ENCODE peak calls at places on chromosomes 7 and 10, in seven cellular contexts. O, T, X, P, Z, G and S are unnamed samples.

GRCh38 chr10:97584060-97584797 is at the start of gene HOGA1:
- DNase-seq in P (peak), G (peak), O (peak), T (peak), X (peak), Z (no peak), S (no peak)

GRCh38 chr7:6577369-6578113 is at the start of gene ZDHHC4:
- DNase-seq in Z (peak), P (peak), T (peak), X (peak), G (peak), O (peak), S (peak)

GRCh38 chr10:121617176-121617575 is 18.9 kb upstream of the FGFR2 start:
- DNase-seq in O (no peak), P (no peak), X (no peak), Z (no peak), G (no peak), T (no peak), S (no peak)

GRCh38 chr7:116426428-116427156 is 72.9 kb upstream of the CAV2 start:
- DNase-seq in G (no peak), Z (no peak), O (peak), T (no peak), X (peak), P (no peak), S (no peak)

GRCh38 chr10:50033481-50033880 is 34.3 kb upstream of the WASHC2A start:
- DNase-seq in X (peak), Z (no peak), O (no peak), G (no peak), T (no peak), P (no peak), S (no peak)

GRCh38 chr10:69418052-69418752 is 1.5 kb upstream of the TACR2 start:
- DNase-seq in X (no peak), O (no peak), Z (peak), P (no peak), G (no peak), T (no peak), S (no peak)

GRCh38 chr7:92810242-92810611 is 26.1 kb downstream of the CDK6 start:
- DNase-seq in O (peak), G (no peak), Z (no peak), T (no peak), P (no peak), X (no peak), S (no peak)

GRCh38 chr7:134831862-134832261 is 52.4 kb downstream of the CALD1 start:
- DNase-seq in T (no peak), O (no peak), G (no peak), Z (no peak), P (no peak), X (no peak), S (no peak)

GRCh38 chr10:27779462-27779861 is 33.8 kb upstream of the MKX start:
- DNase-seq in G (no peak), O (no peak), Z (no peak), P (no peak), T (no peak), X (no peak), S (no peak)

GRCh38 chr7:157318015-157318706 is 18.6 kb upstream of the DNAJB6 start:
- DNase-seq in O (no peak), X (peak), P (no peak), G (no peak), T (no peak), Z (no peak), S (peak)

GRCh38 chr7:129257168-129257567 is 32.3 kb downstream of the AHCYL2 start:
- DNase-seq in T (no peak), G (no peak), Z (no peak), X (no peak), P (no peak), O (no peak), S (no peak)

GRCh38 chr7:108235451-108236061 is 105.4 kb upstream of the LAMB4 start:
- DNase-seq in X (peak), T (no peak), G (no peak), Z (no peak), O (no peak), P (peak), S (no peak)

GRCh38 chr7:22393825-22394458 is 37.0 kb upstream of the RAPGEF5 start:
- DNase-seq in P (peak), T (no peak), X (no peak), O (no peak), Z (no peak), G (no peak), S (no peak)

GRCh38 chr10:71719042-71719441 is 536 bp downstream of the C10orf105 start:
- DNase-seq in Z (no peak), P (no peak), G (no peak), O (no peak), X (no peak), T (no peak), S (no peak)

GRCh38 chr7:141915565-141915964 is 634 bp upstream of the OR9A4 start:
- DNase-seq in Z (no peak), O (no peak), T (no peak), P (no peak), X (no peak), G (peak), S (no peak)

GRCh38 chr10:77773631-77774426 is 136.2 kb upstream of the KCNMA1 start:
- DNase-seq in G (no peak), T (no peak), Z (no peak), P (no peak), O (no peak), X (no peak), S (no peak)

DNA sequence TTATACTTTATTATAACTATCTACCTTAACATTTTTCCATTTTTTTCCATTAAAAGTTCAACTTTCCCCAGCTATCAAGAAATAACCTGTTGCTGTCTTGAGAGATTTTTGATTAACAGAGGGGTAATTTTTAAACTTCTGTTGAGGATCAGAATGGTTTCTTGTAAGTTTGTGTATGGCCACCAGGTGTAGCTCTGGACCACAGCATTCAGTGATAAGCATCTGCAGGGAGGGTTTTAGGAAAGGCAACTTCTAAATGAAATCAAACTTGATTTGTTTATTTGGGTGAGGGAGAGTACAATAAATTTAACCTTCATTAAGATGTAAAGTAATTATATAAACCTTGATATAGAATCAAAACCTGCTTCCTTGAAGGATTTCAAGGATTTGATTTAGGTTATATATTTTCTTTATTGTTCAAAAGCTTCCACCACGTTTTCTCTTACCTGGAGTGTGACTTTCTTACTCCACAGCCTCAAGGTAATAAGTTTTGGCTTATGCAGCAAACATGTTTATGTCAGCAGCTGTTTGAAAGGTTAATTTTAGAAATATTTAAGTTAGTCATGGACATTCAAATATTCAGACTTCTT is 153.3 kb downstream of the STK31 start:
- DNase-seq in O (peak), G (no peak), P (peak), T (no peak), X (peak), Z (no peak), S (no peak)
- TF ChIP-seq CTCF in O (peak), G (peak), P (peak), T (peak), X (peak), Z (peak), S (peak)

DNA sequence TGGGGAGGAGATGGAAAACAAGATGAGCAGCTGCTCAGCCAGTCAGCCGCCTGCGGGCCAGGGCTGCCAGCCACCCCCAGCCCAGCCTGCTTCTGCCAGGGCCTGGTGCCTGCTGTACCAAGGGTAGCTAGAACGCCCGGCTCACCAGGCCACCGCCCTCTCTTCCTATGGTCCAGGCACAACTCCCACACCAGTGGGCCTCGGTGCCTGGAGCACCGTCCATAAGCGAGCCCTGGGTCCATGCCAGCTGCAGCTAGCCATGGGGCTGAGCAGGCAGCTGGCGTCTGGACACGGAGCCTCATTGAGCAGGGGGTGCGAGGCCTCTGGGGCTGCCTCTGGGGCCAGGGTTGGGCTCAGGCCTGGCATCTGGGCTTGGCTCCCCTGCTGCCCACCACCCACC is 8.5 kb upstream of the RABGEF1 start:
- DNase-seq in G (no peak), P (peak), X (no peak), Z (no peak), T (no peak), O (no peak), S (no peak)
- TF ChIP-seq CTCF in G (no peak), P (no peak), X (no peak), Z (no peak), T (no peak), O (no peak), S (no peak)

DNA sequence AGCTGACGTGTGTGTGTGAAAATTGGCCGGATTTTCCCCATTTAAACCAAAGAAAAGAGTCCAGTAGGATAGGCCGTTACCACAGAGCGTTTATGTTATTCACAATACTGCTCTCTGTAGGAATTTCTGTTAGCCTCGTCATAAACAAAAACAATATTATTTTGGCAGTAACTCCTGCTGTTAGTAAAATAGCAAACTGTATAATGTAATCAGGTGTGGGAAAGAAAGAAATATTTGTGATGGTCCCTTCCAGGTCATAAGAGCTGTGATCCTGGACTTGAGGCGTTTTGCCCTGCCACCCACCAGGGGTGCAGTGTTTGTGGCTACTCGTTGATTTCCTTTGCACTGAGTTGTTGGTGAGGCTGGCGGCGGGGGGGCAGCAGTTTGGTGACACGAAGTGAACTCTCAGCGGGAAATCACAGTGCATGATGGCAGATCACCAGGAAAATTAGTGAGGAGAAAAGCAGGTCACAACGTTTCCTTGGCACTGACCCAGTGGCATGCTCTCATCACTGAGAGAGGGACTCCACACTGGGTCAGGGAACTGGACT is 2.8 kb downstream of the EEPD1 start:
- DNase-seq in P (peak), X (peak), T (peak), O (no peak), Z (no peak), G (peak), S (no peak)
- TF ChIP-seq CTCF in P (no peak), X (no peak), T (no peak), O (no peak), Z (no peak), G (no peak), S (peak)

GRCh38 chr7:150964593-150965111 is 13.5 kb downstream of the KCNH2 start:
- DNase-seq in X (no peak), T (no peak), Z (no peak), G (no peak), O (peak), P (peak), S (no peak)
- TF ChIP-seq CTCF in X (no peak), T (peak), Z (peak), G (no peak), O (no peak), P (peak), S (no peak)

GRCh38 chr10:130576427-130576826 is 440.2 kb downstream of the GLRX3 start:
- DNase-seq in X (no peak), Z (no peak), O (no peak), G (no peak), T (no peak), P (no peak), S (no peak)
- TF ChIP-seq CTCF in X (no peak), Z (no peak), O (no peak), G (no peak), T (no peak), P (no peak), S (no peak)